ENCODE peak calls at places on chromosomes 7 and 10, in eight cellular contexts. Y is A549, R is uterus, V is NB4, G is endothelial cell of umbilical vein, O is stomach, X is tibial nerve, C is vagina. Q is an unnamed sample.

GRCh38 chr10:43071881-43072650 is 4.8 kb upstream of the RET start:
- DNase-seq in Y (no peak), R (no peak), V (no peak), G (no peak), O (no peak), X (no peak), C (no peak), Q (no peak)

GRCh38 chr10:33974976-33975478 is 640.6 kb upstream of the NRP1 start:
- DNase-seq in Y (no peak), R (no peak), V (no peak), G (no peak), O (no peak), X (no peak), C (no peak), Q (no peak)

GRCh38 chr7:130850960-130851359 is 117.0 kb upstream of the KLF14 start:
- DNase-seq in Y (no peak), R (no peak), V (no peak), G (no peak), O (no peak), X (no peak), C (no peak), Q (no peak)

GRCh38 chr10:32197423-32197822 is 141.2 kb upstream of the KIF5B start:
- DNase-seq in Y (no peak), R (no peak), V (no peak), G (peak), O (no peak), X (no peak), C (no peak), Q (no peak)

GRCh38 chr7:132577206-132578049 is 1.2 kb upstream of the PLXNA4 start:
- DNase-seq in Y (peak), R (peak), V (peak), G (peak), O (peak), X (peak), C (peak), Q (peak)

GRCh38 chr7:47185839-47186238 is 396.1 kb downstream of the TNS3 start:
- DNase-seq in Y (no peak), R (no peak), V (no peak), G (no peak), O (no peak), X (no peak), C (no peak), Q (no peak)

GRCh38 chr10:72370201-72370722 is 15.5 kb upstream of the DNAJB12 start:
- DNase-seq in Y (no peak), R (no peak), V (peak), G (no peak), O (no peak), X (no peak), C (no peak), Q (no peak)

GRCh38 chr10:33344676-33345075 is 10.2 kb upstream of the NRP1 start:
- DNase-seq in Y (no peak), R (no peak), V (no peak), G (no peak), O (no peak), X (no peak), C (no peak), Q (no peak)

GRCh38 chr7:128672927-128673517 is 930 bp downstream of the GARIN1A start:
- DNase-seq in Y (peak), R (no peak), V (peak), G (peak), O (no peak), X (no peak), C (no peak), Q (no peak)

GRCh38 chr10:10826125-10826524 is 191.5 kb upstream of the CELF2 start:
- DNase-seq in Y (no peak), R (no peak), V (no peak), G (peak), O (no peak), X (no peak), C (no peak), Q (no peak)

GRCh38 chr10:48240196-48240595 is 34.3 kb downstream of the FRMPD2 start:
- DNase-seq in Y (no peak), R (no peak), V (no peak), G (no peak), O (no peak), X (no peak), C (no peak), Q (no peak)

GRCh38 chr7:123797673-123798526 is 47.1 kb upstream of the HYAL4 start:
- DNase-seq in Y (peak), R (no peak), V (peak), G (peak), O (no peak), X (no peak), C (no peak), Q (no peak)

GRCh38 chr10:70053212-70053895 is 708 bp downstream of the MACROH2A2 start:
- DNase-seq in Y (peak), R (no peak), V (no peak), G (no peak), O (no peak), X (no peak), C (no peak), Q (no peak)

GRCh38 chr7:25790261-25790660 is 361.7 kb upstream of the NFE2L3 start:
- DNase-seq in Y (no peak), R (no peak), V (no peak), G (no peak), O (no peak), X (no peak), C (no peak), Q (no peak)

GRCh38 chr10:24007359-24007758 is 201.6 kb upstream of the KIAA1217 start:
- DNase-seq in Y (no peak), R (no peak), V (no peak), G (no peak), O (no peak), X (no peak), C (no peak), Q (no peak)

GRCh38 chr10:17438583-17438982 is 15.8 kb downstream of the ST8SIA6 start:
- DNase-seq in Y (no peak), R (no peak), V (no peak), G (no peak), O (no peak), X (no peak), C (no peak), Q (no peak)

GRCh38 chr10:13162013-13162364 is 631 bp downstream of the MCM10 start:
- DNase-seq in Y (no peak), R (no peak), V (no peak), G (peak), O (no peak), X (no peak), C (no peak), Q (peak)

GRCh38 chr7:20331231-20331880 is 656 bp downstream of the ITGB8 start:
- DNase-seq in Y (peak), R (peak), V (peak), G (peak), O (peak), X (peak), C (no peak), Q (peak)

GRCh38 chr7:130276796-130277762 is 10.4 kb downstream of the CPA2 start:
- DNase-seq in Y (no peak), R (no peak), V (no peak), G (no peak), O (no peak), X (no peak), C (no peak), Q (no peak)

GRCh38 chr7:1825877-1826741 is 156.0 kb downstream of the ELFN1 start:
- DNase-seq in Y (no peak), R (no peak), V (no peak), G (no peak), O (peak), X (no peak), C (no peak), Q (no peak)

GRCh38 chr10:36624551-36625100 is 500.8 kb upstream of the ANKRD30A start:
- DNase-seq in Y (no peak), R (no peak), V (no peak), G (no peak), O (no peak), X (no peak), C (no peak), Q (no peak)

GRCh38 chr10:74997163-74997562 is 114.3 kb upstream of the SAMD8 start:
- DNase-seq in Y (no peak), R (no peak), V (no peak), G (no peak), O (no peak), X (no peak), C (no peak), Q (no peak)

GRCh38 chr10:44424953-44425352 is 40.1 kb upstream of the CXCL12 start:
- DNase-seq in Y (no peak), R (no peak), V (no peak), G (no peak), O (no peak), X (no peak), C (no peak), Q (no peak)

GRCh38 chr10:19862811-19863515 is 46.7 kb downstream of the PLXDC2 start:
- DNase-seq in Y (no peak), R (no peak), V (no peak), G (no peak), O (no peak), X (no peak), C (no peak), Q (no peak)

GRCh38 chr10:79244841-79245504 is 102.3 kb upstream of the PPIF start:
- DNase-seq in Y (no peak), R (no peak), V (peak), G (no peak), O (no peak), X (no peak), C (no peak), Q (no peak)

GRCh38 chr7:40604601-40605438 is 470.0 kb downstream of the SUGCT start:
- DNase-seq in Y (peak), R (no peak), V (peak), G (peak), O (peak), X (peak), C (no peak), Q (no peak)

GRCh38 chr7:131578602-131579001 is 22.2 kb upstream of the PODXL start:
- DNase-seq in Y (no peak), R (no peak), V (no peak), G (no peak), O (no peak), X (no peak), C (no peak), Q (no peak)

GRCh38 chr10:77036993-77037734 is 600.4 kb downstream of the KCNMA1 start:
- DNase-seq in Y (peak), R (no peak), V (peak), G (peak), O (no peak), X (no peak), C (no peak), Q (no peak)

DNA sequence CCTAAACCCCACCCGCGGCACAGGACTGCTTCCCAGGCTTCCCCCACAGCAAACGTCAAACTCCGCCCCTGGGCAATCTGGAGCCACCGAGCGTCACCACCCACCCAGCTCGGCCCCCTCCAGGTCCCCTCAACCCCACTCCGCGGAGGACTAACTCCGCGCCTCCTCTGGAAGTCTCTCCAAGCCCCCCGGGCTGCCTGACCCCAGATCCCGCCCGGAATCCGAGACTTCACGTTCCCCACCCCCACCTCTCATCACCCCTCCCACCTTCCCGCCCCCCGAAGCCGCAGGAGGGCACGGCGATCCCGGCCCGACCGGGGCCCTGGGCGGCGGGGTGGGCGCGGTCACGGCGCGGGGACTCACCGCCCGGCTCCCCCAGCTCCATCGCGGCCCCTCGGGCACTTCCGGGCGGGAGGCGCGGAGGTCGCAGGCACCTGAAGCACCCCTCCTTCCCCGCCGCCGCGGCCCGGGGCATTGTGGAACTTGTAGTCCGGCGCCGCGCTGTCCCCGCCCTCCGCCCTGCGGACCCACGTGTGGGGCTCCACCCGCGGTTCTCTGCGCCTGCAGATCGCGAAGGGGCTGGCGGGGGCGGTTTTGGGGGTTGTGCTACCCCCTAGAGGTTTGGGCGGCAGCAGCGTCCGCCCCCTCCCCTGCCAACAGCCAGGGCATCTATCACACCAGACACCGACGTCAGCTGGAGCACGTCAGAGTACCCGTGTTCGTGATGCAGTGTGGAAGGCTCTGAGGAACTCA is at the start of gene TMUB1:
- DNase-seq in Y (peak), R (peak), V (peak), G (peak), O (peak), X (peak), C (no peak), Q (peak)
- TF ChIP-seq POLR2A in Y (peak), R (peak), V (peak), G (peak), O (no peak), X (no peak), C (no peak), Q (no peak)

GRCh38 chr10:132983250-132984007 is 41.1 kb upstream of the CFAP46 start:
- DNase-seq in Y (no peak), R (no peak), V (no peak), G (no peak), O (no peak), X (no peak), C (no peak), Q (no peak)
- TF ChIP-seq POLR2A in Y (no peak), R (no peak), V (no peak), G (no peak), O (no peak), X (no peak), C (no peak), Q (no peak)

GRCh38 chr7:105521731-105522458 is at the start of gene PUS7:
- DNase-seq in Y (peak), R (peak), V (peak), G (peak), O (peak), X (peak), C (no peak), Q (peak)
- TF ChIP-seq POLR2A in Y (peak), R (peak), V (peak), G (peak), O (no peak), X (peak), C (no peak), Q (peak)

DNA sequence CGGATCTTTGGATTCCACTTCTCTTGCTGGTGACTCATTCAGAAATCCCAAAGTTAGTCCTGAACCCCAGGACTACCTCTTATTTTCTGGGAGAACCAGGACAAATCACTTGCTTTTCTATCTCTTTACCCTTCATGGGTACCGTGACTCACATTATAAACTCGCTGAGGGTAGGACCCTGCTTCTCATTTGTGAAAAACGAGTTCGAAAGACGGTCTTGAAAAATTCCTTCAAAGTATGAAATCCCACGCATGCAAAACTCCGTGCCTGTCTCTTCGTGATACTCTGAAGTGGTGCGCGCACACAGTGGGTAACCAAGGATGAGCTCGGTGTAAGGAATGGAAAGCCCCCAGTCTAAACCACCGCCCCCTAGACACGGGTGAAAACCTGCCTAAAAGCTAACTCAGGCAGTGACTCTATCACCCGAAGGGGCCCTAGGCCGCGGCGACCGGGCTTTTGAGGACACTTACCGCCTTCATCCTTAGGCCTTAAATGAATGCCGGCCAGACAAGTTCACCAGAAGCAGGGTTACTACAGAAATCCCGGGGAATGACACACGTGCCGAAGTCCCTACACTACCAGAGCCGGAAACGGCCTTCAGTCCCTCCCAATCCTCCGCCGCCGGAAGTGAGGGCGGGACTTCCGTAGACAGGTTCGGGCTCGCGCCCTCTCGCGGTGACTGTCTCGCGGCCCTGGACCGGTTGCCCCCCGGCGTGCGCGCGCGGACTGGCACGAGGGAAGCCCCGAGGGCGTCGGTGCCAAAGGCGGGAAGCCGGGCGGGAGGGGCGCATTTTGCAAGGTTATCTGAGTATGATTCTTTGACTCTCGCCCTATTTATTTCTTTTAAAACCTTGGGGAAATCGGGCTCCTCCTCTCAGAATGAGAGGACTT is at the start of gene NOC3L:
- DNase-seq in Y (peak), R (peak), V (peak), G (peak), O (peak), X (peak), C (no peak), Q (peak)
- TF ChIP-seq POLR2A in Y (peak), R (no peak), V (peak), G (peak), O (no peak), X (no peak), C (no peak), Q (peak)

GRCh38 chr7:155002411-155003214 is at the start of gene PAXIP1:
- DNase-seq in Y (peak), R (no peak), V (peak), G (peak), O (peak), X (no peak), C (no peak), Q (peak)
- TF ChIP-seq POLR2A in Y (peak), R (no peak), V (no peak), G (peak), O (no peak), X (no peak), C (no peak), Q (no peak)

DNA sequence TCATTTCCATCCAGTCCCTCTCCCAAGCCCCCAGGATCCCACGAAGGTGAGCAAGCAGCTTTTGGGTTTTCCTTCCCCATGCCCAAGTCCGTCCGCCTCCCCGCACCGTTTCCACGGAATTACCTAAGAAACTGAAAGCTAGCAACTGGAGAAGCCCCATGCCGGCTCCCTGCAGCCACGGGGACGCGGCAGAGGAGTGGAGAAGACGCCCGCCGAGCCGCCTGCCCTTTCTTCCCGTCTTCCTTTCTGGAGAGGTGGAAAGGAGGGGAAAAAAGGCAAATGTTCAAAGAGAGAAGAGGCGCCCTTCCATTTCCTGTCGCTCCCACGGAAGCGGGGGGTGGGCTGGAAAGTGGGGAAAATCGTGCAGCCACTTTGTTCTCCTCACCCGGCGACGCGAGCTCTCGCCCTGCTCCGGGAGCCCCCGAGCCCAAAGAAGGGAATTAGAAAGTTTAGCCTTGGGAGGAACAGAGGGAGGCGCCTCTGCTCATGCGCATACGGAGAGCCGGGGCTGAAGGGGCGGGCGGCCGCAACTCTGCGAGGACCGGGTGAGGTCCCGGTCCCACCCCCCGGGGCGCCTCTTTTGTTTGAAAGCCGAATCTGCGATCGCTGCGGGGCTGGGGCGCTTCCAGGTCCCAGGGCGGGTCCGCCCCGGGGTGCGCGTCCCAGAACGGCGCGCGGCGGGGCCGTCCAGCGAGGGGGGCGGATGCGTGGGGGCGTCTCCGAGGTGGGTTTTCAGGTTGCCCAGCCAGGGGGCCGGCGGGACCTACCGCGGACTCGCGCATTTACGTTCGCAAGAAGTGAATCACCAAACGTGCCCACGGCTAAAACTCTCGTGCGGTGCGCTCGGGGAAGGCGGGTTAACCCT is at the start of gene LAMB1:
- DNase-seq in Y (peak), R (peak), V (no peak), G (peak), O (peak), X (peak), C (no peak), Q (peak)
- TF ChIP-seq POLR2A in Y (peak), R (peak), V (no peak), G (peak), O (no peak), X (peak), C (no peak), Q (no peak)

DNA sequence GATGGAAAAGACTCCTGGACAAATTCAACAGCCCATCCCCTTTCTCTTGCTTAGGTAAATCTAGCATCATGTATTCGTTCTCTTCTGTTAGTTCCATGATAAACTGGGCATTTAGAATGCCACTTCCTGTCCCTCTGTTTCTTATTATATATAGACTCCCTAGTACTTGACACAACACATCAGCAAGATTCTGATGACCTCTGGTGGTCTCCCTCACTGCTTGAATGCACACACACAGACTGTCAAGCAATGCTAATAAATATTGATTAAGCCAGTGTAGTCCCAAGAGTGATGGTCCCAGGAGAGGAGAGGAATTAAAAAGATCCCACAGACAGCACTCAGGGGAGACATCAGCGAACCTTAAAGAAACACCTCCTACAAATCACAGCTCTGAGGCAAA is 1291.3 kb downstream of the XPNPEP1 start:
- DNase-seq in Y (no peak), R (no peak), V (no peak), G (no peak), O (no peak), X (no peak), C (no peak), Q (no peak)
- TF ChIP-seq POLR2A in Y (no peak), R (no peak), V (no peak), G (no peak), O (no peak), X (no peak), C (no peak), Q (no peak)

Q was measured in GM12891.